ENCODE peak calls at places on chromosomes 11 and 22, in five cellular contexts. J is uterus, Z is neural progenitor cell, I is left lung, O is GM12878. R is an unnamed sample. For H3K4me1, the result is how much of the 10 kb centered on the place peaks cover.

GRCh38 chr11:93500759-93501158 is 42.4 kb downstream of the SMCO4 start:
- DNase-seq in J (no peak), O (no peak), Z (no peak), I (no peak), R (no peak)

GRCh38 chr22:36486619-36487384 is 5.4 kb upstream of the TXN2 start:
- DNase-seq in O (no peak), I (peak), J (no peak), Z (peak), R (peak)

GRCh38 chr11:95149659-95150294 is 60.1 kb downstream of the ENDOD1 start:
- DNase-seq in J (peak), I (no peak), Z (peak), O (no peak), R (peak)

GRCh38 chr11:73931039-73931645 is 19.7 kb upstream of the DNAJB13 start:
- DNase-seq in J (no peak), Z (peak), I (no peak), O (no peak), R (peak)

GRCh38 chr11:123035831-123036230 is 26.1 kb downstream of the HSPA8 start:
- DNase-seq in I (no peak), Z (no peak), O (no peak), J (no peak), R (no peak)

GRCh38 chr11:10305262-10305963 is 540 bp downstream of the ADM start:
- DNase-seq in O (no peak), Z (peak), I (peak), J (peak), R (peak)

GRCh38 chr22:32794449-32795213 is 6.9 kb upstream of the TIMP3 start:
- DNase-seq in O (no peak), J (no peak), Z (no peak), I (no peak), R (no peak)

GRCh38 chr22:27372969-27373670 is 428.4 kb downstream of the MN1 start:
- DNase-seq in Z (peak), I (no peak), J (no peak), O (no peak), R (peak)

GRCh38 chr11:69377029-69377952 is 83.3 kb downstream of the MYEOV start:
- DNase-seq in O (no peak), Z (no peak), I (peak), J (no peak), R (peak)

GRCh38 chr11:88799749-88800500 is 265.9 kb downstream of the GRM5 start:
- DNase-seq in J (no peak), Z (no peak), O (no peak), I (no peak), R (no peak)

GRCh38 chr11:45580399-45580798 is 85.0 kb downstream of the CHST1 start:
- DNase-seq in J (no peak), Z (peak), O (no peak), I (no peak), R (no peak)

GRCh38 chr22:36331306-36331911 is 56.4 kb downstream of the MYH9 start:
- DNase-seq in O (peak), I (peak), J (peak), Z (no peak), R (peak)

GRCh38 chr22:50548046-50548912 is 2.6 kb downstream of the KLHDC7B start:
- DNase-seq in J (no peak), I (peak), Z (no peak), O (no peak), R (no peak)

GRCh38 chr11:61195016-61195695 is 8.2 kb upstream of the PGA3 start:
- DNase-seq in Z (no peak), I (peak), O (no peak), J (no peak), R (no peak)

GRCh38 chr22:29693151-29693550 is 26.7 kb upstream of the CABP7 start:
- DNase-seq in I (peak), J (no peak), O (no peak), Z (no peak), R (no peak)

GRCh38 chr11:123173040-123173855 is 21.8 kb downstream of the CLMP start:
- DNase-seq in I (no peak), J (no peak), O (no peak), Z (no peak), R (no peak)

GRCh38 chr11:119284344-119285157 is 32.4 kb downstream of the MCAM start:
- DNase-seq in O (no peak), Z (peak), J (no peak), I (no peak), R (peak)

GRCh38 chr22:45777046-45777851 is 105.6 kb downstream of the ATXN10 start:
- DNase-seq in Z (no peak), J (no peak), O (no peak), I (no peak), R (no peak)

GRCh38 chr11:44505591-44506054 is 59.8 kb upstream of the CD82 start:
- DNase-seq in I (no peak), J (no peak), O (no peak), Z (no peak), R (no peak)

GRCh38 chr11:46119352-46120216 is 1.7 kb downstream of the PHF21A start:
- DNase-seq in O (no peak), I (peak), Z (peak), J (peak), R (peak)

GRCh38 chr11:59501931-59502330 is 1.4 kb upstream of the OR4D11 start:
- DNase-seq in J (no peak), Z (no peak), I (no peak), O (no peak), R (no peak)

GRCh38 chr22:32957093-32957835 is 100.9 kb downstream of the SYN3 start:
- DNase-seq in I (no peak), O (no peak), J (no peak), Z (no peak), R (no peak)

GRCh38 chr11:17596711-17597110 is 49.7 kb downstream of the OTOG start:
- DNase-seq in O (no peak), J (peak), I (peak), Z (no peak), R (no peak)

GRCh38 chr11:126764221-126764620 is 236.3 kb downstream of the KIRREL3 start:
- DNase-seq in J (no peak), Z (no peak), I (no peak), O (no peak), R (no peak)

GRCh38 chr11:125165664-125166346 is 1.3 kb downstream of the PKNOX2 start:
- DNase-seq in O (no peak), J (no peak), I (no peak), Z (peak), R (no peak)

GRCh38 chr11:57751676-57752253 is at the start of gene BTBD18:
- DNase-seq in O (no peak), Z (peak), J (no peak), I (no peak), R (peak)

GRCh38 chr11:70860855-70861254 is 391.5 kb downstream of the SHANK2 start:
- DNase-seq in Z (peak), I (no peak), J (no peak), O (no peak), R (no peak)

GRCh38 chr11:15177491-15177890 is 62.8 kb downstream of the INSC start:
- DNase-seq in Z (no peak), O (no peak), I (no peak), J (no peak), R (no peak)

GRCh38 chr22:21698430-21699329 is 32.9 kb downstream of the PPIL2 start:
- DNase-seq in J (peak), O (no peak), I (peak), Z (peak), R (no peak)

GRCh38 chr22:41178425-41178975 is 26.6 kb upstream of the L3MBTL2 start:
- DNase-seq in O (no peak), I (no peak), J (peak), Z (no peak), R (no peak)

GRCh38 chr22:26806445-26807170 is 149.2 kb downstream of the MIAT start:
- DNase-seq in Z (no peak), I (no peak), O (no peak), J (no peak), R (no peak)

GRCh38 chr11:46271875-46272815 is 5.3 kb upstream of the CREB3L1 start:
- DNase-seq in O (no peak), J (no peak), I (no peak), Z (no peak), R (no peak)

GRCh38 chr11:110125632-110126031 is 32.4 kb downstream of the ZC3H12C start:
- DNase-seq in I (no peak), Z (no peak), O (no peak), J (no peak), R (peak)

GRCh38 chr11:16607675-16608644 is 130.5 kb upstream of the C11orf58 start:
- DNase-seq in J (no peak), I (peak), O (no peak), Z (peak), R (peak)

GRCh38 chr11:13663631-13664071 is 4.8 kb upstream of the FAR1 start:
- DNase-seq in O (no peak), Z (no peak), I (no peak), J (no peak), R (no peak)

GRCh38 chr22:44648085-44648820 is 53.8 kb upstream of the PRR5 start:
- DNase-seq in I (no peak), Z (no peak), O (no peak), J (no peak), R (no peak)

GRCh38 chr11:109426442-109426841 is 4.5 kb downstream of the C11orf87 start:
- DNase-seq in O (no peak), J (no peak), I (no peak), Z (peak), R (no peak)

GRCh38 chr22:48609279-48609865 is 1218.3 kb downstream of the BRD1 start:
- DNase-seq in Z (no peak), O (no peak), J (no peak), I (peak), R (no peak)

GRCh38 chr22:19517171-19517500 is 7.1 kb downstream of the CLDN5 start:
- DNase-seq in O (no peak), I (no peak), J (no peak), Z (no peak), R (no peak)

GRCh38 chr11:34364102-34364501 is 6.3 kb upstream of the ABTB2 start:
- DNase-seq in I (no peak), O (no peak), Z (no peak), J (no peak), R (no peak)

GRCh38 chr11:83725161-83725560 is 439.0 kb upstream of the CCDC90B start:
- DNase-seq in J (no peak), I (no peak), O (no peak), Z (peak), R (no peak)
- H3K4me3 ChIP-seq in J (peak), I (no peak), O (peak), Z (peak), R (no peak)

GRCh38 chr11:65789230-65790103 is 2.6 kb downstream of the OVOL1 start:
- DNase-seq in J (no peak), Z (no peak), O (no peak), I (peak), R (no peak)
- H3K4me1 ChIP-seq in J (under half), Z (under half), O (under half), I (under half), R (under half)

DNA sequence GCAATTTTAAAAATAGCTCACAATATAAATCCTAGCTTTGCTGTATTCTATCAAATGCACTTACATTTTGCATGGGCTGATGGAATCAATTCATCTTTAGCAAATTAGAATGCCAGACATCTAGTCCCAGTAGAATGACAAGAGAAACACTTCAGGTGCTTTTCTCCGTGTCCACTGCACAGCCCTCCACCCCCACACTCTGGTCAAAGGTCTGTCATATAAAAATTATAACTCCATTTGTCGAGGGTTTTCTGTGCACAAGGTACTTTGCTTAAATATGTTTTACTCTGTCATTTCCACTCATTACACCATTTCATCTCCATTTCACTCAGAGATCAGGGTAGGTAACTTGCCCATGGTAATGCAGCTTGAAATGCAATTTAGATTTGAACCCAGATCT is 20.2 kb upstream of the TNRC6B start:
- DNase-seq in J (no peak), I (no peak), Z (no peak), O (no peak), R (peak)
- H3K27ac ChIP-seq in J (peak), I (peak), Z (no peak), O (no peak), R (no peak)

DNA sequence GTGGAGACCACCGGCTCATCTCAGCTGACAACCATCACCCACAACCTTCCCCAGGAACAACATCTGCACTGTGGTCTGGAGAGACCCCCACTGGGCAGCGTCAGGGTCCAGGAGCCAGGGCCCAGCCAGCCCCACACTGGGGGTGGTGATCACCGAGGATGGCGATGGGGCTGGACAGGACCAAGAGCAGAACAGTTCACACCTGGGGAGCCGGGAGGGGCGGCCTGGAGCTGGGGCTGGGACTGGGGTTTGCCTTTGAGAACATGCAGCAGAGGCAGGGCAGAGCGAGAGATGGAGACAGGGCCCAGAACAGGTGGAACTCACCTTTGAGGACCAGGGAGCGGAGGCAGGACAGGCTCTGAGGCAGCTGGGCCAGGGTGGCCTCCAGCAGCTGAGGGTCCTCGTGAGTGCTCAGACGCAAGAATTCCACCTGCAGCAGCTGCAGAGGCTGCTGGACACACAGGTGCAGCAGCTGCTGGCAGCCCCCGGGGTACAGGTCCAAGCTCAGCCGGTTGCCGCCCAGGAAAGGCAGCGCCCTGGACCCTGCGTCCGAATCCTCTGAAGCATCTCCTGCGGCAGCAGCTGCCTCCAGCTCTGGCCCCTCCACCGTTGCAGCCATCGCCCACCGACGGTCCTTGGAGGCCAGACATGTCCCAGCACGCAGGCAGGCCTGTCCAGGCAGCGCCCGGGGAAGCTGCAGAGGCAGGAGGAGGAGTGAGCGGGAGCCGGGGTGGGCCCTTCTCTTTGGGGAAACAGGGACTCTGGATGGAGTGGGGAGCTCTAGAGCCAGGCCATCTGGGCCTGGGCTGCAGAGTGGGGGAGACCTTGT is 1.0 kb downstream of the PIDD1 start:
- DNase-seq in O (no peak), I (no peak), J (no peak), Z (no peak), R (no peak)
- H3K4me3 ChIP-seq in O (peak), I (peak), J (no peak), Z (peak), R (no peak)

GRCh38 chr11:121757480-121758125 is 304.8 kb upstream of the SORL1-AS1 start:
- DNase-seq in J (no peak), Z (no peak), O (no peak), I (no peak), R (no peak)

GRCh38 chr11:121755191-121755590 is 302.4 kb upstream of the SORL1-AS1 start:
- DNase-seq in Z (peak), J (no peak), I (no peak), O (no peak), R (no peak)

GRCh38 chr11:121754603-121755002 is 301.8 kb upstream of the SORL1-AS1 start:
- DNase-seq in Z (no peak), I (no peak), J (peak), O (no peak), R (no peak)
- H3K4me1 ChIP-seq in Z (under half), I (under half), J (under half), O (under half), R (under half)

GRCh38 chr22:38177044-38177443 is 4.6 kb downstream of the PLA2G6 start:
- DNase-seq in J (no peak), I (no peak), Z (no peak), O (no peak), R (no peak)
- H3K27ac ChIP-seq in J (peak), I (no peak), Z (no peak), O (peak), R (peak)

DNA sequence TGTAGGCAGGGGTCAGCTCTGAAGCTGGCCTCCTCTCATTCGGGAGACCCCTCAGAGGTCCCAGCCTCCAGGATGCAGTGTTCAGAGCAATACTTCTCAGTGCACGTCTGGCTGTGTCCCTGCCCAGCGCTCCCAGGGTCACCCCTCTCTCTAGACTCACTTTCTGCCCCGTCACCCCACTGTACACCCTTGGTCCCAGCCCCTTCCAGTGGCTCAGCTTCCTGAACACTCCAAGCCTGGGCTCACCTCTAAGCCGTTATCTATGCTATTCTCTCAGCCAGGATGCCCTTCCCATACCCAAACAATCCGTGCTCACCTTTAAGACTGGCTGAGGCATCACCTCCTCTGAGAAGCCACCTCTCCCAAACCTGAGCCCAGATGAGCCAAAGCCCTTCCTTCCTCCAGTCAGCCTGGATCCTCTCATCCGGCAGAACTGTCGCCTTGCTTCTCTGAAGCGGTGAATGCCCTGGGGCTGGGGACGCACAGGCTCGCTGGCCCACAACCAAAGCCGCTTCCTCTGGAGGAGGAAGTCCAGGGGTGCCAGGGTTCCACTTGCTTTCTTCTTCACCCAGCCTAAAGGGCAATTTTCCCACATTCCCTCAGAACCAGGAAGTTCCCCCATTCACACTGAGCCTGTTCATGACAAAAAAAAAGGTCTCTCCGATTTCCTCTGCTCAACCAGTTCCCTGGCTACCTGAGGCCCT is 13.7 kb upstream of the CDKN1C start:
- DNase-seq in O (no peak), J (no peak), I (peak), Z (no peak), R (no peak)
- H3K4me3 ChIP-seq in O (no peak), J (no peak), I (peak), Z (no peak), R (no peak)

DNA sequence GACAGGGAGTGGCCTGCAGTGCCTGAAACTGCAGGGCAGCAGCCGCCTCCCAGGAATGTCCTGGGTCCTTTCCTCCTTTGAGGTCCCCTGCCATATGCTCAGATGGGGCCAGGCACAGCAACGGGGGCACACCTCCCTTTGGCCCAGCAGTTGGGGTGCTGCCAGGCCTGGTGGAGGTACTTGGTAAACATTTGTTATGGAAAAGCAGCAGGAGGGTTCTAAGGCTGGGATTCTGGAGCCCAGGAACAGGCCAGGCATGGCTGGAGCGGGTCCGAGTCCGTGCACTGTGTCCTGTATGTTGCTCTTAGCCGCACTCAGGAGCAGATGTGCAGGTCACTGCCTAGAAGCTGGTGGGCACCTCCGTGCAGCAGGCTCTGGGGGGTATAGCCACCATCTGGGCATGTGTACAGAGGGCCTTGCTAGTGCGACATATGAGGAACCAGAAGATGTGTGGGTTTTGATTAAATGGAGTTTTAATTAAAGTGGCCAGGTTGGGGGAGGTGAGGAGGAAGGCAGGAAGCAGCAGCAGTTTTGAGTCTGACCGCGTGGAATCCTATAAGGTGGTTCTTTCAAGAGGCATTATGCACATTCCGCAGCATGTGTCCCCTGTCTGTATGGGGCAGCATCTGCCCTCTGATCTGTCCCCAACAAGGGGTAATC is 1.5 kb downstream of the ADORA2A start:
- DNase-seq in Z (no peak), O (no peak), I (peak), J (no peak), R (no peak)
- H3K4me1 ChIP-seq in Z (under half), O (half or more), I (half or more), J (under half), R (under half)

DNA sequence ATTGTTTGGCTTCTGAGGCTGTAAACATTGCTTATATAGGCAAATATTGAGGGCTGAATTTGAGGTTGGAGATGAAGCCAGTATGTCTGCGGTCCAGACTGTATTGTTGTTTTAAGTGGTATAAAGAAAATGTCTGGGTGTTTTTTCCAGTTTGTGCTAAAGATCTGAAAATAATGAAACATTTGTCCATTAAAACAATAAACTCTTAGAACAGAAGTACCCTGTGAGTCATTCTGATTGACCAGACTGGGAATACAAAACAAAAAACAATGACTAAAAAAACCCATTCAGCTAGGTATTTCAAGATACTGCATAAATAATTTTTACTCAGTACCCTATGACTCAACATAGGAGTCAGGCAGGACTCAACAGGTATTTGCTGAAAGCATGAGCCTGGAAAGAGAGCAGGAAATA is 20.4 kb downstream of the ALKBH8 start:
- DNase-seq in Z (no peak), I (no peak), O (no peak), J (no peak), R (no peak)
- H3K27ac ChIP-seq in Z (no peak), I (no peak), O (no peak), J (peak), R (no peak)